ENCODE peak calls at places on chromosomes 13 and 19, in six cellular contexts. One of them, this sample, is unnamed.

GRCh38 chr19:7109678-7110289 is 40.3 kb downstream of the ZNF557 start:
- DNase-seq in Daoy: no peak
- DNase-seq in stimulated activated CD4-positive, alpha-beta T cell treated with anti-CD3 and anti-CD28 coated beads, TNF-alpha, amount 100 ng/mL, for 48 hours: no peak
- DNase-seq in Calu3: no peak
- DNase-seq in activated CD8-positive, alpha-beta memory T cell treated with anti-CD3 and anti-CD28 coated beads for 4 hours: no peak
- DNase-seq in C1 segment of cervical spinal cord: no peak
- DNase-seq in this sample: no peak

GRCh38 chr19:36008336-36008978 is at the start of gene SYNE4:
- DNase-seq in Daoy: no peak
- DNase-seq in stimulated activated CD4-positive, alpha-beta T cell treated with anti-CD3 and anti-CD28 coated beads, TNF-alpha, amount 100 ng/mL, for 48 hours: no peak
- DNase-seq in Calu3: peak; percentile 82
- DNase-seq in activated CD8-positive, alpha-beta memory T cell treated with anti-CD3 and anti-CD28 coated beads for 4 hours: no peak
- DNase-seq in C1 segment of cervical spinal cord: peak; percentile 18
- DNase-seq in this sample: peak; percentile 84

GRCh38 chr19:277131-277530 is 14.1 kb downstream of the PLPP2 start:
- DNase-seq in Daoy: no peak
- DNase-seq in stimulated activated CD4-positive, alpha-beta T cell treated with anti-CD3 and anti-CD28 coated beads, TNF-alpha, amount 100 ng/mL, for 48 hours: no peak
- DNase-seq in Calu3: no peak
- DNase-seq in activated CD8-positive, alpha-beta memory T cell treated with anti-CD3 and anti-CD28 coated beads for 4 hours: no peak
- DNase-seq in C1 segment of cervical spinal cord: no peak
- DNase-seq in this sample: no peak

GRCh38 chr19:50646074-50646807 is 3.0 kb upstream of the C19orf81 start:
- DNase-seq in Daoy: peak; percentile 90
- DNase-seq in stimulated activated CD4-positive, alpha-beta T cell treated with anti-CD3 and anti-CD28 coated beads, TNF-alpha, amount 100 ng/mL, for 48 hours: no peak
- DNase-seq in Calu3: peak; percentile 29
- DNase-seq in activated CD8-positive, alpha-beta memory T cell treated with anti-CD3 and anti-CD28 coated beads for 4 hours: no peak
- DNase-seq in C1 segment of cervical spinal cord: no peak
- DNase-seq in this sample: peak; percentile 54

GRCh38 chr19:17180997-17181702 is 34.0 kb upstream of the USE1 start:
- DNase-seq in Daoy: no peak
- DNase-seq in stimulated activated CD4-positive, alpha-beta T cell treated with anti-CD3 and anti-CD28 coated beads, TNF-alpha, amount 100 ng/mL, for 48 hours: no peak
- DNase-seq in Calu3: no peak
- DNase-seq in activated CD8-positive, alpha-beta memory T cell treated with anti-CD3 and anti-CD28 coated beads for 4 hours: no peak
- DNase-seq in C1 segment of cervical spinal cord: no peak
- DNase-seq in this sample: no peak

GRCh38 chr13:113933901-113934300 is 40.0 kb downstream of the C13orf46 start:
- DNase-seq in Daoy: no peak
- DNase-seq in stimulated activated CD4-positive, alpha-beta T cell treated with anti-CD3 and anti-CD28 coated beads, TNF-alpha, amount 100 ng/mL, for 48 hours: no peak
- DNase-seq in Calu3: no peak
- DNase-seq in activated CD8-positive, alpha-beta memory T cell treated with anti-CD3 and anti-CD28 coated beads for 4 hours: no peak
- DNase-seq in C1 segment of cervical spinal cord: no peak
- DNase-seq in this sample: peak; percentile 23

GRCh38 chr19:2495651-2496316 is 19.9 kb downstream of the GADD45B start:
- DNase-seq in Daoy: no peak
- DNase-seq in stimulated activated CD4-positive, alpha-beta T cell treated with anti-CD3 and anti-CD28 coated beads, TNF-alpha, amount 100 ng/mL, for 48 hours: no peak
- DNase-seq in Calu3: no peak
- DNase-seq in activated CD8-positive, alpha-beta memory T cell treated with anti-CD3 and anti-CD28 coated beads for 4 hours: no peak
- DNase-seq in C1 segment of cervical spinal cord: no peak
- DNase-seq in this sample: no peak

GRCh38 chr19:18479964-18480723 is 41.7 kb downstream of the ELL start:
- DNase-seq in Daoy: no peak
- DNase-seq in stimulated activated CD4-positive, alpha-beta T cell treated with anti-CD3 and anti-CD28 coated beads, TNF-alpha, amount 100 ng/mL, for 48 hours: no peak
- DNase-seq in Calu3: no peak
- DNase-seq in activated CD8-positive, alpha-beta memory T cell treated with anti-CD3 and anti-CD28 coated beads for 4 hours: no peak
- DNase-seq in C1 segment of cervical spinal cord: peak; percentile 21
- DNase-seq in this sample: no peak

GRCh38 chr19:4229179-4229931 is at the start of gene EBI3:
- DNase-seq in Daoy: peak; percentile 87
- DNase-seq in stimulated activated CD4-positive, alpha-beta T cell treated with anti-CD3 and anti-CD28 coated beads, TNF-alpha, amount 100 ng/mL, for 48 hours: peak; percentile 53
- DNase-seq in Calu3: peak; percentile 49
- DNase-seq in activated CD8-positive, alpha-beta memory T cell treated with anti-CD3 and anti-CD28 coated beads for 4 hours: peak; percentile 6
- DNase-seq in C1 segment of cervical spinal cord: peak; percentile 43
- DNase-seq in this sample: peak; percentile 28

GRCh38 chr19:32631381-32631780 is 43.6 kb downstream of the ANKRD27 start:
- DNase-seq in Daoy: no peak
- DNase-seq in stimulated activated CD4-positive, alpha-beta T cell treated with anti-CD3 and anti-CD28 coated beads, TNF-alpha, amount 100 ng/mL, for 48 hours: no peak
- DNase-seq in Calu3: no peak
- DNase-seq in activated CD8-positive, alpha-beta memory T cell treated with anti-CD3 and anti-CD28 coated beads for 4 hours: no peak
- DNase-seq in C1 segment of cervical spinal cord: no peak
- DNase-seq in this sample: no peak

GRCh38 chr19:1473424-1473851 is 5.6 kb downstream of the C19orf25 start:
- DNase-seq in Daoy: no peak
- DNase-seq in stimulated activated CD4-positive, alpha-beta T cell treated with anti-CD3 and anti-CD28 coated beads, TNF-alpha, amount 100 ng/mL, for 48 hours: no peak
- DNase-seq in Calu3: no peak
- DNase-seq in activated CD8-positive, alpha-beta memory T cell treated with anti-CD3 and anti-CD28 coated beads for 4 hours: no peak
- DNase-seq in C1 segment of cervical spinal cord: no peak
- DNase-seq in this sample: no peak

GRCh38 chr19:58401825-58402433 is 6.5 kb downstream of the RNF225 start:
- DNase-seq in Daoy: no peak
- DNase-seq in stimulated activated CD4-positive, alpha-beta T cell treated with anti-CD3 and anti-CD28 coated beads, TNF-alpha, amount 100 ng/mL, for 48 hours: no peak
- DNase-seq in Calu3: no peak
- DNase-seq in activated CD8-positive, alpha-beta memory T cell treated with anti-CD3 and anti-CD28 coated beads for 4 hours: no peak
- DNase-seq in C1 segment of cervical spinal cord: no peak
- DNase-seq in this sample: no peak

GRCh38 chr19:41698746-41699230 is 9.6 kb upstream of the CEACAM5 start:
- DNase-seq in Daoy: no peak
- DNase-seq in stimulated activated CD4-positive, alpha-beta T cell treated with anti-CD3 and anti-CD28 coated beads, TNF-alpha, amount 100 ng/mL, for 48 hours: no peak
- DNase-seq in Calu3: peak; percentile 55
- DNase-seq in activated CD8-positive, alpha-beta memory T cell treated with anti-CD3 and anti-CD28 coated beads for 4 hours: no peak
- DNase-seq in C1 segment of cervical spinal cord: no peak
- DNase-seq in this sample: no peak

GRCh38 chr19:38250821-38251563 is 5.2 kb downstream of the PPP1R14A start:
- DNase-seq in Daoy: no peak
- DNase-seq in stimulated activated CD4-positive, alpha-beta T cell treated with anti-CD3 and anti-CD28 coated beads, TNF-alpha, amount 100 ng/mL, for 48 hours: no peak
- DNase-seq in Calu3: no peak
- DNase-seq in activated CD8-positive, alpha-beta memory T cell treated with anti-CD3 and anti-CD28 coated beads for 4 hours: no peak
- DNase-seq in C1 segment of cervical spinal cord: peak; percentile 48
- DNase-seq in this sample: no peak

GRCh38 chr19:10289167-10289835 is 451 bp upstream of the ICAM5 start:
- DNase-seq in Daoy: peak; percentile 84
- DNase-seq in stimulated activated CD4-positive, alpha-beta T cell treated with anti-CD3 and anti-CD28 coated beads, TNF-alpha, amount 100 ng/mL, for 48 hours: peak; percentile 66
- DNase-seq in Calu3: no peak
- DNase-seq in activated CD8-positive, alpha-beta memory T cell treated with anti-CD3 and anti-CD28 coated beads for 4 hours: no peak
- DNase-seq in C1 segment of cervical spinal cord: no peak
- DNase-seq in this sample: peak; percentile 89

GRCh38 chr19:46913852-46914430 is 53.1 kb downstream of the ARHGAP35 start:
- DNase-seq in Daoy: peak; percentile 38
- DNase-seq in stimulated activated CD4-positive, alpha-beta T cell treated with anti-CD3 and anti-CD28 coated beads, TNF-alpha, amount 100 ng/mL, for 48 hours: no peak
- DNase-seq in Calu3: no peak
- DNase-seq in activated CD8-positive, alpha-beta memory T cell treated with anti-CD3 and anti-CD28 coated beads for 4 hours: no peak
- DNase-seq in C1 segment of cervical spinal cord: no peak
- DNase-seq in this sample: peak; percentile 70

GRCh38 chr19:723247-723646 is 14.5 kb downstream of the PALM start:
- DNase-seq in Daoy: no peak
- DNase-seq in stimulated activated CD4-positive, alpha-beta T cell treated with anti-CD3 and anti-CD28 coated beads, TNF-alpha, amount 100 ng/mL, for 48 hours: no peak
- DNase-seq in Calu3: no peak
- DNase-seq in activated CD8-positive, alpha-beta memory T cell treated with anti-CD3 and anti-CD28 coated beads for 4 hours: no peak
- DNase-seq in C1 segment of cervical spinal cord: no peak
- DNase-seq in this sample: no peak

GRCh38 chr13:95184317-95184716 is 116.9 kb downstream of the ABCC4 start:
- DNase-seq in Daoy: no peak
- DNase-seq in stimulated activated CD4-positive, alpha-beta T cell treated with anti-CD3 and anti-CD28 coated beads, TNF-alpha, amount 100 ng/mL, for 48 hours: no peak
- DNase-seq in Calu3: no peak
- DNase-seq in activated CD8-positive, alpha-beta memory T cell treated with anti-CD3 and anti-CD28 coated beads for 4 hours: no peak
- DNase-seq in C1 segment of cervical spinal cord: no peak
- DNase-seq in this sample: no peak

GRCh38 chr13:76972430-76972829 is 19.5 kb upstream of the CLN5 start:
- DNase-seq in Daoy: no peak
- DNase-seq in stimulated activated CD4-positive, alpha-beta T cell treated with anti-CD3 and anti-CD28 coated beads, TNF-alpha, amount 100 ng/mL, for 48 hours: no peak
- DNase-seq in Calu3: no peak
- DNase-seq in activated CD8-positive, alpha-beta memory T cell treated with anti-CD3 and anti-CD28 coated beads for 4 hours: no peak
- DNase-seq in C1 segment of cervical spinal cord: no peak
- DNase-seq in this sample: no peak

GRCh38 chr19:21910318-21910717 is 74.3 kb upstream of the ZNF43 start:
- DNase-seq in Daoy: no peak
- DNase-seq in stimulated activated CD4-positive, alpha-beta T cell treated with anti-CD3 and anti-CD28 coated beads, TNF-alpha, amount 100 ng/mL, for 48 hours: no peak
- DNase-seq in Calu3: no peak
- DNase-seq in activated CD8-positive, alpha-beta memory T cell treated with anti-CD3 and anti-CD28 coated beads for 4 hours: no peak
- DNase-seq in C1 segment of cervical spinal cord: no peak
- DNase-seq in this sample: no peak

GRCh38 chr19:2385053-2385721 is 25.1 kb downstream of the TMPRSS9 start:
- DNase-seq in Daoy: peak; percentile 89
- DNase-seq in stimulated activated CD4-positive, alpha-beta T cell treated with anti-CD3 and anti-CD28 coated beads, TNF-alpha, amount 100 ng/mL, for 48 hours: no peak
- DNase-seq in Calu3: peak; percentile 46
- DNase-seq in activated CD8-positive, alpha-beta memory T cell treated with anti-CD3 and anti-CD28 coated beads for 4 hours: no peak
- DNase-seq in C1 segment of cervical spinal cord: no peak
- DNase-seq in this sample: peak; percentile 93

GRCh38 chr19:15372891-15373301 is 6.7 kb downstream of the AKAP8 start:
- DNase-seq in Daoy: no peak
- DNase-seq in stimulated activated CD4-positive, alpha-beta T cell treated with anti-CD3 and anti-CD28 coated beads, TNF-alpha, amount 100 ng/mL, for 48 hours: no peak
- DNase-seq in Calu3: no peak
- DNase-seq in activated CD8-positive, alpha-beta memory T cell treated with anti-CD3 and anti-CD28 coated beads for 4 hours: no peak
- DNase-seq in C1 segment of cervical spinal cord: no peak
- DNase-seq in this sample: no peak